ENCODE peak calls at places on chromosomes 6 and 20, in eight cellular contexts. E, M, F, D, U, V, N and C are unnamed samples.

GRCh38 chr20:25324412-25324811 is 66.2 kb downstream of the ABHD12 start:
- DNase-seq in F (peak; percentile 85), N (no peak), D (peak; percentile 34), U (no peak), M (no peak), V (no peak), E (no peak), C (no peak)

GRCh38 chr6:111469543-111469942 is 13.5 kb downstream of the REV3L start:
- DNase-seq in M (no peak), D (no peak), U (no peak), E (no peak), V (no peak), F (no peak), N (no peak), C (no peak)

GRCh38 chr20:12660918-12661317 is 347.9 kb upstream of the SPTLC3 start:
- DNase-seq in N (no peak), M (peak; percentile 9), U (no peak), D (no peak), E (no peak), F (no peak), V (no peak), C (no peak)

GRCh38 chr6:167559675-167560479 is 235.0 kb downstream of the TTLL2 start:
- DNase-seq in E (no peak), U (no peak), V (no peak), F (no peak), D (no peak), M (no peak), N (no peak), C (no peak)

GRCh38 chr6:33812669-33813068 is 8.9 kb upstream of the MLN start:
- DNase-seq in V (no peak), D (peak; percentile 44), U (peak; percentile 20), M (no peak), N (no peak), F (no peak), E (peak; percentile 51), C (peak; percentile 41)

GRCh38 chr6:21051777-21052176 is 517.5 kb downstream of the CDKAL1 start:
- DNase-seq in F (no peak), N (no peak), M (no peak), U (no peak), D (no peak), E (no peak), V (no peak), C (no peak)

GRCh38 chr6:101086473-101086872 is 205.3 kb upstream of the ASCC3 start:
- DNase-seq in V (no peak), E (no peak), N (no peak), U (no peak), D (no peak), M (no peak), F (no peak), C (no peak)

GRCh38 chr6:111485316-111485715 is 2.3 kb upstream of the REV3L start:
- DNase-seq in V (no peak), N (no peak), M (no peak), E (no peak), F (no peak), U (no peak), D (no peak), C (no peak)

GRCh38 chr20:41005361-41005729 is 23.3 kb upstream of the TOP1 start:
- DNase-seq in F (peak; percentile 80), D (peak; percentile 82), M (no peak), E (peak; percentile 99), V (peak; percentile 94), U (peak; percentile 93), N (peak; percentile 74), C (no peak)

GRCh38 chr6:168741305-168741704 is 300.3 kb downstream of the SMOC2 start:
- DNase-seq in U (no peak), D (no peak), F (no peak), V (no peak), M (no peak), E (no peak), N (no peak), C (no peak)

GRCh38 chr6:122833229-122833556 is 44.1 kb downstream of the SMPDL3A start:
- DNase-seq in E (no peak), F (no peak), D (no peak), N (no peak), M (peak; percentile 71), V (no peak), U (no peak), C (no peak)

GRCh38 chr6:39266782-39267355 is 37.6 kb upstream of the KCNK5 start:
- DNase-seq in N (no peak), U (no peak), V (no peak), F (no peak), D (no peak), M (no peak), E (no peak), C (no peak)

GRCh38 chr6:125865015-125865414 is 74.3 kb downstream of the NCOA7 start:
- DNase-seq in D (no peak), F (no peak), N (no peak), M (no peak), E (no peak), U (no peak), V (no peak), C (no peak)

GRCh38 chr6:132063738-132064137 is 112.6 kb upstream of the CCN2 start:
- DNase-seq in D (peak; percentile 12), F (no peak), U (peak; percentile 88), M (no peak), V (peak; percentile 31), E (peak; percentile 57), N (peak; percentile 80), C (no peak)

GRCh38 chr20:56628015-56628872 is 862 bp upstream of the TFAP2C start:
- DNase-seq in V (no peak), M (no peak), E (no peak), D (no peak), F (peak; percentile 37), U (no peak), N (no peak), C (no peak)

GRCh38 chr6:166712554-166713228 is 85.6 kb upstream of the RPS6KA2 start:
- DNase-seq in U (no peak), V (no peak), M (peak; percentile 29), F (no peak), N (no peak), E (no peak), D (no peak), C (no peak)

GRCh38 chr20:6053776-6054688 is at the start of gene LRRN4:
- DNase-seq in F (peak; percentile 66), D (no peak), U (no peak), N (peak; percentile 19), V (no peak), E (no peak), M (no peak), C (no peak)

GRCh38 chr6:23980965-23981364 is 145.1 kb upstream of the NRSN1 start:
- DNase-seq in E (no peak), V (no peak), D (no peak), N (no peak), F (no peak), U (no peak), M (no peak), C (no peak)

GRCh38 chr20:34637245-34638185 is 39.4 kb downstream of the PIGU start:
- DNase-seq in N (no peak), D (peak; percentile 37), F (no peak), M (no peak), E (peak; percentile 82), U (peak; percentile 61), V (peak; percentile 56), C (no peak)

GRCh38 chr6:6790891-6791290 is 202.4 kb downstream of the LY86 start:
- DNase-seq in U (no peak), M (no peak), F (no peak), D (no peak), N (peak; percentile 87), V (no peak), E (no peak), C (no peak)

GRCh38 chr6:6785163-6785521 is 196.6 kb downstream of the LY86 start:
- DNase-seq in M (no peak), U (no peak), D (no peak), E (peak; percentile 9), V (no peak), F (no peak), N (no peak), C (no peak)

GRCh38 chr6:6790393-6790792 is 201.9 kb downstream of the LY86 start:
- DNase-seq in M (no peak), E (no peak), V (no peak), N (no peak), D (no peak), U (no peak), F (no peak), C (no peak)

GRCh38 chr6:6784514-6785162 is 196.1 kb downstream of the LY86 start:
- DNase-seq in N (no peak), F (no peak), M (no peak), U (no peak), D (no peak), V (no peak), E (no peak), C (no peak)

GRCh38 chr6:6788394-6789020 is 200.0 kb downstream of the LY86 start:
- DNase-seq in U (no peak), V (no peak), M (no peak), F (no peak), N (no peak), E (no peak), D (no peak), C (no peak)
- TF ChIP-seq CTCF in U (peak; percentile 61), V (no peak), M (peak; percentile 87), F (peak; percentile 36), N (peak; percentile 82), E (peak; percentile 40), D (peak; percentile 31), C (no peak)

GRCh38 chr6:13486679-13487121 is 700 bp downstream of the GFOD1 start:
- DNase-seq in V (peak; percentile 37), M (peak; percentile 71), N (no peak), D (peak; percentile 73), F (peak; percentile 76), E (peak; percentile 61), U (peak; percentile 60), C (peak; percentile 38)
- H3K27ac ChIP-seq in V (peak overlapping the region; percentile 89), M (peak overlapping the region; percentile 84), N (peak overlapping the region; percentile 54), D (peak overlapping the region; percentile 97), F (peak overlapping the region; percentile 88), E (peak overlapping the region; percentile 63), U (peak overlapping the region; percentile 18), C (no peak overlapping the region)

GRCh38 chr6:68473433-68474210 is 161.5 kb upstream of the ADGRB3 start:
- DNase-seq in N (no peak), E (peak; percentile 33), M (no peak), V (no peak), F (no peak), U (peak; percentile 0), D (no peak), C (no peak)

DNA sequence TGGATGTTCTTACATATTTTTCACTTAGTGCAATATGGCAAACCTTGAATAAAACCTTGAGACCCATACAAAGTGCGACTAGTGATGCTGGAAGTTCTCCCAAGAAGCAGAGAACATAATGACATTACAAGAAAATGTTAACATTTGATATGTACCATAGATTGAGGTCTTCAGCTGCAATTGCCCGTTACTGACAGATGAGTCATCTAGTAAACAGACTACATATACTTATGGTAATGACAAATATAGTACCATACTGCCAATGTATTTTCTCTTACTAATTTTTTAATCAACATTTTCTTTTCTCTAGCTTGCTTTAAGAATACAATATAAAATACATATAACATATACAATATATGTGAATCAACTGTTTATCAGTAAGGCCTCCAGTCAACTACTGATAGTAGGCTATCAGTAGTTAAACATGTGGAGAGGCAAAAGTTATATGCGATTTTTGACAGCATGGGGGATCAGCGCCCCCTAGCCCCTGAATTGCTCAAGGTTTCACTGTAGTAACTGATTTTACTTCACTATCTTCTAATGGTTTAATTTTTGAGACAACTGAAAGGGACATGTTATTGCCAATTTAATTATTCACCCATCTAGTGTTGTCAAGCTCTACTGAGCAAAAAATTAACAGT is 166.7 kb upstream of the ADGRB3 start:
- DNase-seq in U (no peak), F (no peak), V (no peak), N (no peak), M (peak; percentile 38), E (peak; percentile 38), D (no peak), C (no peak)
- TF ChIP-seq CTCF in U (peak; percentile 65), F (no peak), V (no peak), N (no peak), M (peak; percentile 37), E (peak; percentile 10), D (no peak), C (no peak)

GRCh38 chr6:85685713-85686112 is 43.0 kb upstream of the SYNCRIP start:
- DNase-seq in N (no peak), U (no peak), V (no peak), E (no peak), D (no peak), M (no peak), F (no peak), C (no peak)
- H3K27ac ChIP-seq in N (no peak overlapping the region), U (no peak overlapping the region), V (no peak overlapping the region), E (no peak overlapping the region), D (no peak overlapping the region), M (no peak overlapping the region), F (no peak overlapping the region), C (no peak overlapping the region)